ENCODE peak calls at places on chromosome 1, in nine cellular contexts. N, X, H, T, U, G, L, O and A are unnamed samples.

GRCh38 chr1:246329900-246330299 is 177.2 kb downstream of the SMYD3 start:
- DNase-seq in U (no peak), X (peak), T (no peak), H (no peak), N (no peak), O (no peak), G (no peak), L (no peak), A (no peak)

GRCh38 chr1:210132582-210132981 is 100.0 kb upstream of the SERTAD4 start:
- DNase-seq in T (no peak), G (no peak), U (no peak), N (no peak), H (no peak), O (no peak), L (peak), X (peak), A (no peak)

GRCh38 chr1:65059930-65060538 is 88.0 kb upstream of the AK4 start:
- DNase-seq in X (peak), G (no peak), H (peak), U (no peak), N (no peak), O (no peak), L (peak), T (no peak), A (no peak)

GRCh38 chr1:26387447-26387846 is 14.9 kb upstream of the ZNF683 start:
- DNase-seq in T (no peak), U (no peak), O (no peak), G (no peak), H (peak), N (no peak), X (no peak), L (peak), A (no peak)

GRCh38 chr1:201282931-201283829 is at the start of gene PKP1:
- DNase-seq in U (peak), H (no peak), O (peak), G (peak), L (no peak), X (no peak), T (no peak), N (peak), A (no peak)

GRCh38 chr1:12708396-12708795 is 7.5 kb upstream of the AADACL3 start:
- DNase-seq in N (no peak), H (no peak), O (no peak), T (no peak), U (no peak), X (no peak), L (no peak), G (no peak), A (no peak)

GRCh38 chr1:178330848-178331497 is 165.8 kb downstream of the CLEC20A start:
- DNase-seq in G (no peak), L (no peak), X (no peak), N (no peak), U (no peak), O (no peak), H (no peak), T (no peak), A (no peak)

GRCh38 chr1:58942759-58943191 is 158.9 kb upstream of the JUN start:
- DNase-seq in U (no peak), X (no peak), T (no peak), O (no peak), G (peak), L (no peak), H (no peak), N (no peak), A (no peak)

GRCh38 chr1:160428655-160429054 is 28.3 kb downstream of the VANGL2 start:
- DNase-seq in X (peak), L (peak), G (no peak), N (no peak), U (no peak), O (peak), T (no peak), H (peak), A (no peak)

GRCh38 chr1:100443739-100444571 is 91.6 kb downstream of the CDC14A start:
- DNase-seq in U (no peak), L (peak), N (no peak), X (peak), H (no peak), O (no peak), T (no peak), G (no peak), A (no peak)

GRCh38 chr1:111649648-111650047 is 30.1 kb downstream of the RAP1A start:
- DNase-seq in T (no peak), G (no peak), U (no peak), N (no peak), H (no peak), X (no peak), L (no peak), O (no peak), A (no peak)

GRCh38 chr1:66788231-66788939 is 12.7 kb downstream of the INSL5 start:
- DNase-seq in U (no peak), O (no peak), H (no peak), G (no peak), T (no peak), L (no peak), X (peak), N (no peak), A (no peak)

GRCh38 chr1:198107041-198107440 is 49.8 kb upstream of the NEK7 start:
- DNase-seq in N (no peak), X (no peak), G (no peak), H (no peak), T (no peak), L (no peak), O (no peak), U (no peak), A (no peak)

GRCh38 chr1:245520611-245521010 is 365.8 kb downstream of the KIF26B start:
- DNase-seq in H (no peak), G (no peak), T (no peak), X (no peak), O (no peak), L (no peak), U (no peak), N (no peak), A (no peak)

GRCh38 chr1:109265016-109265415 is 15.7 kb downstream of the CELSR2 start:
- DNase-seq in L (no peak), T (no peak), X (no peak), N (no peak), H (no peak), G (no peak), O (peak), U (no peak), A (no peak)

GRCh38 chr1:221458430-221459156 is 283.3 kb downstream of the DUSP10 start:
- DNase-seq in T (no peak), X (no peak), L (peak), H (no peak), N (no peak), O (peak), U (no peak), G (no peak), A (no peak)

GRCh38 chr1:107935396-107936064 is 29.4 kb downstream of the VAV3 start:
- DNase-seq in U (no peak), O (no peak), H (no peak), G (no peak), N (no peak), T (no peak), L (no peak), X (peak), A (peak)

GRCh38 chr1:52518962-52519361 is 33.9 kb downstream of the TUT4 start:
- DNase-seq in U (no peak), T (no peak), H (no peak), L (no peak), N (no peak), O (no peak), G (no peak), X (no peak), A (no peak)

GRCh38 chr1:210232524-210233215 is at the start of gene SERTAD4:
- DNase-seq in N (peak), L (peak), X (no peak), T (no peak), G (peak), U (peak), O (peak), H (peak), A (no peak)

GRCh38 chr1:46136711-46137110 is 4.3 kb upstream of the PIK3R3 start:
- DNase-seq in T (no peak), U (no peak), L (no peak), N (no peak), X (no peak), H (no peak), O (no peak), G (no peak), A (no peak)

GRCh38 chr1:87515781-87516180 is 187.1 kb downstream of the LMO4 start:
- DNase-seq in N (no peak), G (no peak), U (no peak), T (no peak), X (no peak), O (no peak), L (peak), H (no peak), A (no peak)

GRCh38 chr1:86067626-86068025 is 88.9 kb downstream of the COL24A1 start:
- DNase-seq in T (no peak), H (no peak), N (no peak), O (no peak), X (no peak), U (no peak), L (peak), G (no peak), A (no peak)

GRCh38 chr1:155322571-155322952 is 1.9 kb downstream of the RUSC1 start:
- DNase-seq in U (peak), G (no peak), L (peak), X (no peak), H (no peak), T (no peak), N (peak), O (peak), A (no peak)

GRCh38 chr1:221708076-221708571 is 33.8 kb downstream of the DUSP10 start:
- DNase-seq in L (no peak), X (peak), H (no peak), N (no peak), G (no peak), T (peak), O (no peak), U (no peak), A (no peak)

GRCh38 chr1:231075020-231075419 is 35.0 kb upstream of the FAM89A start:
- DNase-seq in N (no peak), H (no peak), G (no peak), X (no peak), L (no peak), U (no peak), T (no peak), O (no peak), A (no peak)

DNA sequence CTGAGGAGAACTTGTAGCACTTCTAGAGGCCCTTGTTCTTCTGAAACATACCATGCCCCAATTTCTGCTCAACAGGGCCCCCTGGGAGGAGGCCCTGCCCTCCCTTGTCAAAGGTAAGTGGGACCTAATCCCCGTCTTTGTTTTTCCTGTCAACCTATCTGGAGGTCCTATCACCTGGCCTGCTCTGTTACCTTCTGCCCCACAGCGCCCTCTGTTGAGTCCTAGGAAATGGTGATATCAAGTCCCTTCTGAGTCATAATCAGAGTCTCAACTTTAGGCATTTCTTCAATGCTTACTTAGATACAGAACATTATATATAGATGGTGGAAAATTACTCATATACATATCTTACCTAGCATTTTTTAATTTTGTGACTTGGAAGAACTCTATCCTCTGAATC is 28.2 kb upstream of the FCRL4 start:
- DNase-seq in T (no peak), L (no peak), N (no peak), G (no peak), X (peak), H (peak), O (no peak), U (no peak), A (peak)
- TF ChIP-seq CTCF in T (peak), L (no peak), N (no peak), G (no peak), X (peak), H (peak), O (peak), U (no peak), A (peak)

DNA sequence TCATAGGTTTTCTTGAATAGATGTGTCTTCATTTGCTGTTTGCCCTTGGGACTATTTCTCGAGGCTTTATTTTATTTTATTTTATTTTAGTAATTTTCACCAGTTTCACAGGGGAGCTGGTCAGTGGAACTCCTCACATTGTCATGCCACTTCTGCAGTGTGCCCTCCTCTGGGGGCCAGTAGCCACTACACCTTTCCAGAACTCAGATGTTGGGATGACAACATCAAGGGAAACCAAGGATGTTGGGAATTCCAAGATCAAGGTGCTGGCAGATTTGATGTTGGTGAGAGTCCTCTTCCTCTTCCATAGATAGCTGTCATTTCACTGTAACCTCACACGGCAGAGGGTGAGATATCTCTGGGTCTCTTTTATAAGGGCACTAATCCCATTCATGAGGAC is 35.5 kb downstream of the SLC26A9 start:
- DNase-seq in U (no peak), N (no peak), L (peak), O (no peak), H (peak), T (no peak), X (no peak), G (no peak), A (no peak)
- TF ChIP-seq CTCF in U (peak), N (no peak), L (peak), O (peak), H (peak), T (no peak), X (peak), G (no peak), A (no peak)

DNA sequence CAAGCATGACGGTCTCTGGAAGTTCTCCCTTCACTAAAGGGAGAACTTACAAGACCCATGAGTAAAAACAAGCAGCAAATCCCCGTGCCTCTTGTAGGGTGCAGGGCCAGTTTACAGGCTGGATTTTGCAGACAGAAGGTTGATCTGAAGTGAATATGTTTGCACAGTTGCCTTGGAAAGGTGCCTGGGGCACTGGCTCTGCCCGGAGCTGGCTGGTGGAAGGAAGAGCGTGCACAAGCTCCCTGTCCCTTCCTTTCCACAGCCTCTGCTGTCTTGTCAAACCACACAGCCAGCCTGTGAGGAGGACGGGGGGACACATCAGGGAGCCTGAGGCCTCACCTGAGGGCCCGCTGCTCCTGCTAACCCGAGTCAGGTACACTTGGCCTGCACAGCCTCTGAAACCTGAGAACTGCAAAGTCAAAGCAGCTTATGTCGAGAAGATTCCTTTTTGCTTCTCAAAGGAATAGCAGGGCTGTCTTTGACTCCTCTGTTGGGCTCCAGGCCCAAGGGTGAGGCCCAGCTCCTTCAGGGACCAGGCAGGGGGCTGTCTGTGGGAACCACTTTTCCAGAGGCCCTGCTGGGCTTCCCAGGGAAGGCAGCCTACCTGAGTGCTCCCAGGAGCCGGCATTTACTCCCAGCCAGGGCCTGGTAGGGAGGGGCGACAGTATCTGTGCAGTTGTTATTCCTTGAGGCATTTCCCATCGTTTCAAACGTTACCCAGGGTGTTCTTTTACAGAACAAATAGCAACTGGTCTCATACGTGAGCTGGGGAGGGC is 251.5 kb downstream of the SIPA1L2 start:
- DNase-seq in H (no peak), L (peak), N (no peak), O (no peak), U (no peak), T (no peak), X (no peak), G (peak), A (no peak)
- TF ChIP-seq CTCF in H (no peak), L (no peak), N (no peak), O (no peak), U (no peak), T (no peak), X (no peak), G (no peak), A (no peak)

DNA sequence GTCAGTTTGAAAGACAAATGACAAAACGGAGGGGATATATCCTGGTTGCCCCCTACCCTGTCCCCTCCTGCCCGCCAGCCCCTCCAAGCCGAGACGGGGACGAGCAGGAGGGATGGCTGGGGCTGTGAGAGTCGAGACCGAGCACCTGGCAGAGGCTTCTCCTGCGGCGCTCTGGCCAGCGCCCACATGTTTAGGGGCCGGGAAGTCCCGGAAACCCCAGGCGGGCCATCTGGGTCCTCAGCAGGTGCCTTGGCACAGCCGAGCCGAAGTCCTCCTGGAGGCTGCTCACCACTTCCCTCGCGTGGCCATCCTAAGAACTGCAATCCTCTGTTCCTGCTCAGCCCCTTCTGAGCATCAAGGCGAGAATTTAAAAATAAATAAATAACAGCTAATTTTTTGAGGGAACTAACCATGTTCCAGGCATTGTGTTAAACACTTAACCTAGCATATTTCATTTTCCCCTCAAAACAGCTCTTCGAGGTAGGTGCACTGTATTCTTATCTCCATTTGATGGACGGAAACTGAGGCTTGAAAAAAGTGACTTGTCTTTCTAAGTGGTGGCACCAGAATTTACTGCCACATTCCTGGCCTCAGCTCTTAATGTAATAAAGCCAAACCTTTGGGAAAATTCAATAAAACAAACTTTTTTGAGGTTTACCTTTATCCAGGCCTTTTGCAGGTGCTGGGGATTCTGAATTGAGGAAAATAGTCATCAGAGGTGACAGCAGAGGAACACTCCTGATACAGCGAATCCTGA is 3.5 kb upstream of the RIMS3 start:
- DNase-seq in G (peak), L (peak), O (peak), N (peak), T (peak), U (peak), X (peak), H (peak), A (peak)
- TF ChIP-seq CTCF in G (peak), L (peak), O (peak), N (peak), T (peak), U (peak), X (peak), H (peak), A (peak)

GRCh38 chr1:1273152-1273534 is 511 bp downstream of the UBE2J2 start:
- DNase-seq in H (no peak), O (no peak), N (no peak), T (no peak), L (no peak), X (no peak), U (no peak), G (no peak), A (no peak)
- TF ChIP-seq CTCF in H (no peak), O (no peak), N (no peak), T (no peak), L (no peak), X (no peak), U (no peak), G (no peak), A (no peak)

DNA sequence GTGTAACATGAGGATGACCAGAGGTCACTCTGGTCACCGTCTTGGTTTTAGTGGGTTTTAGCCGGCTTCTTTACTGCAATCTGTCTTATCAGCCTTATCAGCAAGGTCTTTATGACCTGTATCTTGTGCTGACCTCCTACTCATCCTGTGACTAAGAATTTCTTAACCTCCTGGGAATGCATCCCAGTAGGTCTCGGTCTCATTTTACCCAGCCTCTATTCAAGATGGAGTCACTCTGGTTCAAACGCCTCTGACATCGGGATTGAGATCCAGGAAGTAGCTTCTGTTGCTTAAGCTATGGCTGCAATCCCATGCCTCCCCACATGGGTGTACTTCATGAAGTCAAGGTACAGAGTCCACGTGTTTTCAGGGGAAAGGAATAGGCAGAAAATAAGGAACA is 19.9 kb downstream of the FMN2 start:
- DNase-seq in N (no peak), H (no peak), O (peak), X (no peak), L (no peak), G (no peak), U (no peak), T (no peak), A (no peak)
- TF ChIP-seq CTCF in N (no peak), H (no peak), O (no peak), X (no peak), L (no peak), G (no peak), U (no peak), T (no peak), A (no peak)

DNA sequence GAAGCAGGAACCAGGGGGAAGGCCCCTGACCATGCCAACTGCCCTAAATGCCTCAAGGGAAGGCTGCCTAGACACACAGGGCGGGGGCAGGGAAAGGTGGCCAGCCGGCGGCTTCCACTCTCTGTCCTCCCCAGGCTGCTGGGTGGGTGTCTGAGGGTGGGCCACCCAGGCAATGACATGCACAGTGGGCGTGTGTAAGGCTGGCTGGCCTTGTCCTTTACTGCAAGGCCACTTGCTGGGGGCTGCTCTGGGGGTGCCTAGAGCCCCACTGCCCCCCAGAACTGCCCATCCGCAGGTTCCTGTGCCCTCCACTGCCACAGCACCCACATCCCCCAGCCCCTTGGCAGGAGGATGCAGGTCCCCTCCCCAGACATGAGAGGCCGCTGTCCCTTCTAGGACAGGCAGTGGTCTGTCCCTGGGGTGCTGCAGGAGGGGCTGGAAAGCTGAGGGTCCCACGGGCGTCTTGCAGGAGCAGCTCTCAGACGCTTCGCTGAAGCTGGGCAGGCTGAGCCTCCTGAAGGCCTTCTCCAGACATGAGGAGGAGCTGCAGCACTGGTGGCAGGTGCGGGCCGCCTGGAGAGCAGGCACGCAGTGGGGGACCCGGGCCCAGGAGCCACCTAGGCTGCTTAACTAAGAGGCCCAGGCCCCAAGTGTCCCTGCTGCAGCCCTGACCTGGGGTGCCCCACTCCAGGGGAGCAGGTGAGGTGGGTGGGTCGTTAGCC is 10.1 kb downstream of the CCDC27 start:
- DNase-seq in O (peak), N (no peak), L (no peak), H (no peak), X (no peak), T (no peak), G (no peak), U (no peak), A (no peak)
- TF ChIP-seq CTCF in O (no peak), N (no peak), L (no peak), H (no peak), X (no peak), T (no peak), G (no peak), U (no peak), A (no peak)